ENCODE peak calls at places on chromosomes 11 and 22, in four cellular contexts. One of them, this sample, is unnamed. For H3K4me1, the result is how much of the 10 kb centered on the place peaks cover.

GRCh38 chr11:88414385-88414861 is 76.9 kb upstream of the CTSC start:
- DNase-seq in mesenchymal stem cell: peak
- DNase-seq in heart right ventricle: no peak
- DNase-seq in aorta: peak
- DNase-seq in this sample: no peak

GRCh38 chr22:26549902-26550497 is 37.7 kb upstream of the TFIP11 start:
- DNase-seq in aorta: no peak
- DNase-seq in heart right ventricle: no peak
- DNase-seq in mesenchymal stem cell: no peak
- DNase-seq in this sample: no peak

GRCh38 chr11:118152552-118153471 is at the start of gene SCN4B:
- DNase-seq in aorta: peak
- DNase-seq in heart right ventricle: peak
- DNase-seq in mesenchymal stem cell: peak
- DNase-seq in this sample: peak

GRCh38 chr11:87290304-87290922 is 252.7 kb downstream of the TMEM135 start:
- DNase-seq in heart right ventricle: no peak
- DNase-seq in aorta: no peak
- DNase-seq in mesenchymal stem cell: peak
- DNase-seq in this sample: no peak

GRCh38 chr22:37187891-37188761 is at the start of gene C1QTNF6:
- DNase-seq in heart right ventricle: peak
- DNase-seq in mesenchymal stem cell: peak
- DNase-seq in aorta: peak
- DNase-seq in this sample: peak

GRCh38 chr11:17600316-17601205 is 53.5 kb downstream of the OTOG start:
- DNase-seq in aorta: no peak
- DNase-seq in mesenchymal stem cell: no peak
- DNase-seq in heart right ventricle: no peak
- DNase-seq in this sample: peak

GRCh38 chr22:22593964-22594656 is 35.0 kb upstream of the PRAME start:
- DNase-seq in aorta: no peak
- DNase-seq in mesenchymal stem cell: peak
- DNase-seq in heart right ventricle: peak
- DNase-seq in this sample: peak

GRCh38 chr22:46070215-46070721 is 80.1 kb upstream of the PPARA start:
- DNase-seq in aorta: peak
- DNase-seq in mesenchymal stem cell: peak
- DNase-seq in heart right ventricle: peak
- DNase-seq in this sample: peak

GRCh38 chr11:3086114-3086513 is 28.9 kb upstream of the CARS1 start:
- DNase-seq in mesenchymal stem cell: no peak
- DNase-seq in aorta: no peak
- DNase-seq in heart right ventricle: no peak
- DNase-seq in this sample: peak

GRCh38 chr11:130211144-130211543 is 51.6 kb downstream of the ST14 start:
- DNase-seq in heart right ventricle: no peak
- DNase-seq in mesenchymal stem cell: no peak
- DNase-seq in aorta: no peak
- DNase-seq in this sample: peak

GRCh38 chr22:21455334-21456089 is 11.7 kb upstream of the TMEM191C start:
- DNase-seq in aorta: no peak
- DNase-seq in mesenchymal stem cell: no peak
- DNase-seq in heart right ventricle: no peak
- DNase-seq in this sample: peak

GRCh38 chr11:86888164-86888977 is 66.8 kb downstream of the FZD4 start:
- DNase-seq in heart right ventricle: no peak
- DNase-seq in mesenchymal stem cell: peak
- DNase-seq in aorta: no peak
- DNase-seq in this sample: no peak

GRCh38 chr11:17275376-17276235 is 933 bp upstream of the NUCB2 start:
- DNase-seq in aorta: no peak
- DNase-seq in mesenchymal stem cell: no peak
- DNase-seq in heart right ventricle: no peak
- DNase-seq in this sample: no peak

GRCh38 chr22:25837288-25837900 is 95.4 kb downstream of the MYO18B start:
- DNase-seq in aorta: no peak
- DNase-seq in heart right ventricle: no peak
- DNase-seq in mesenchymal stem cell: no peak
- DNase-seq in this sample: no peak

GRCh38 chr11:131867457-131868257 is 497.2 kb downstream of the NTM start:
- DNase-seq in mesenchymal stem cell: peak
- DNase-seq in aorta: peak
- DNase-seq in heart right ventricle: peak
- DNase-seq in this sample: peak

GRCh38 chr11:131865860-131866259 is 495.4 kb downstream of the NTM start:
- DNase-seq in aorta: no peak
- DNase-seq in heart right ventricle: no peak
- DNase-seq in mesenchymal stem cell: no peak
- DNase-seq in this sample: no peak

GRCh38 chr11:131866535-131867400 is 496.4 kb downstream of the NTM start:
- DNase-seq in heart right ventricle: no peak
- DNase-seq in aorta: no peak
- DNase-seq in mesenchymal stem cell: no peak
- DNase-seq in this sample: no peak

GRCh38 chr11:131859811-131860210 is 489.4 kb downstream of the NTM start:
- DNase-seq in aorta: no peak
- DNase-seq in mesenchymal stem cell: no peak
- DNase-seq in heart right ventricle: no peak
- DNase-seq in this sample: no peak

DNA sequence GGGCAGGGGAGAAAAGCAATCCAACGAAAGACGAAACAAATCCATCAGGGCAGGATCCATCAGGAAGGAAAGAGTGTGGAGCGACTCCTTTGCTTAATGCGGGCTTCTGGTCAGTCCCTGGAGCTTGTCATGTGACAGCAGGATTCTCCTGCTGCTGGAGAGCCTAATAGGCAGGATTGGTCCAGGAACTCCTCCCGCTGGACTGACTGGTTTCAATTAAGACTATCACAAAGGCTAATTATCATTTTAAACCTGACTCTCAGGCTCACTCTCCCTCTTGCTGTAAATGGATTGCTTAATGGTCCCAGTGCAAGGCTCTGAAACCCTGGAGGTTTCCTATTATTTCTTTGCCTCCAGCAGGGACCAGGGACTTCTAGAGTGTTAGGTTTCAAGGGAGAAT is 493.8 kb downstream of the NTM start:
- DNase-seq in heart right ventricle: no peak
- DNase-seq in mesenchymal stem cell: no peak
- DNase-seq in aorta: no peak
- DNase-seq in this sample: no peak
- H3K4me1 ChIP-seq in heart right ventricle: under half
- H3K4me1 ChIP-seq in mesenchymal stem cell: under half
- H3K4me1 ChIP-seq in aorta: under half
- H3K4me1 ChIP-seq in this sample: under half

GRCh38 chr11:122306776-122307479 is 190.9 kb upstream of the BLID start:
- DNase-seq in heart right ventricle: no peak
- DNase-seq in aorta: no peak
- DNase-seq in mesenchymal stem cell: no peak
- DNase-seq in this sample: peak
- H3K4me3 ChIP-seq in heart right ventricle: no peak
- H3K4me3 ChIP-seq in aorta: peak
- H3K4me3 ChIP-seq in mesenchymal stem cell: peak
- H3K4me3 ChIP-seq in this sample: no peak

GRCh38 chr22:39475337-39475736 is 18.5 kb downstream of the MGAT3 start:
- DNase-seq in aorta: no peak
- DNase-seq in mesenchymal stem cell: no peak
- DNase-seq in heart right ventricle: no peak
- DNase-seq in this sample: no peak

GRCh38 chr22:39475902-39476301 is 19.1 kb downstream of the MGAT3 start:
- DNase-seq in mesenchymal stem cell: no peak
- DNase-seq in heart right ventricle: peak
- DNase-seq in aorta: no peak
- DNase-seq in this sample: no peak

GRCh38 chr22:39472570-39473556 is 16.1 kb downstream of the MGAT3 start:
- DNase-seq in aorta: no peak
- DNase-seq in heart right ventricle: no peak
- DNase-seq in mesenchymal stem cell: no peak
- DNase-seq in this sample: no peak

GRCh38 chr22:39474351-39474991 is 17.7 kb downstream of the MGAT3 start:
- DNase-seq in mesenchymal stem cell: peak
- DNase-seq in heart right ventricle: no peak
- DNase-seq in aorta: no peak
- DNase-seq in this sample: peak

DNA sequence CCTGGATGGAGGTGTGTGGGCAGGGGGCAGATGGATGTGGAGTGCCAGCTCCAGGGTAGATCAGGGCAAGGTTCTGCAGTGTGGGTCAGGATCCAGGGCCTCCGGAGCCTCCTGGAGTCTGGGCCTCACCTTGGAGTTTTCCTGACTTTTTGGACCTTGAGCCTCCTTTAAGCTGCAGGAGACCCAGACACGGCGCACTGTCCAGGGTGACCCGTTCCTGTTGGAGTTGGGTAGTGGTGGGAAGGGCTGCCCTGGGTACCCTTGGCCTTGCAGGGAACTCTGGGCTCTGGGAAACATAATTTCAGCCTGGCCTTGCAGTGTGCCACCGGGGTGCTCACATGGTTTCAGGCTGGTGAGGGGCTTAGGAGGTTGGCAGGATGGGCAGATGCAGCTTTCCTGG is 17.0 kb downstream of the MGAT3 start:
- DNase-seq in heart right ventricle: no peak
- DNase-seq in aorta: no peak
- DNase-seq in mesenchymal stem cell: no peak
- DNase-seq in this sample: no peak
- H3K4me1 ChIP-seq in heart right ventricle: under half
- H3K4me1 ChIP-seq in aorta: under half
- H3K4me1 ChIP-seq in mesenchymal stem cell: half or more
- H3K4me1 ChIP-seq in this sample: under half

GRCh38 chr11:395866-396265 is 1.9 kb downstream of the PKP3 start:
- DNase-seq in mesenchymal stem cell: no peak
- DNase-seq in aorta: no peak
- DNase-seq in heart right ventricle: no peak
- DNase-seq in this sample: no peak

GRCh38 chr11:393219-394033 is 583 bp upstream of the PKP3 start:
- DNase-seq in aorta: no peak
- DNase-seq in mesenchymal stem cell: peak
- DNase-seq in heart right ventricle: no peak
- DNase-seq in this sample: no peak

GRCh38 chr11:394034-394857 is at the start of gene PKP3:
- DNase-seq in mesenchymal stem cell: peak
- DNase-seq in aorta: no peak
- DNase-seq in heart right ventricle: peak
- DNase-seq in this sample: peak

GRCh38 chr11:396511-396947 is 2.5 kb downstream of the PKP3 start:
- DNase-seq in heart right ventricle: no peak
- DNase-seq in mesenchymal stem cell: peak
- DNase-seq in aorta: no peak
- DNase-seq in this sample: no peak

DNA sequence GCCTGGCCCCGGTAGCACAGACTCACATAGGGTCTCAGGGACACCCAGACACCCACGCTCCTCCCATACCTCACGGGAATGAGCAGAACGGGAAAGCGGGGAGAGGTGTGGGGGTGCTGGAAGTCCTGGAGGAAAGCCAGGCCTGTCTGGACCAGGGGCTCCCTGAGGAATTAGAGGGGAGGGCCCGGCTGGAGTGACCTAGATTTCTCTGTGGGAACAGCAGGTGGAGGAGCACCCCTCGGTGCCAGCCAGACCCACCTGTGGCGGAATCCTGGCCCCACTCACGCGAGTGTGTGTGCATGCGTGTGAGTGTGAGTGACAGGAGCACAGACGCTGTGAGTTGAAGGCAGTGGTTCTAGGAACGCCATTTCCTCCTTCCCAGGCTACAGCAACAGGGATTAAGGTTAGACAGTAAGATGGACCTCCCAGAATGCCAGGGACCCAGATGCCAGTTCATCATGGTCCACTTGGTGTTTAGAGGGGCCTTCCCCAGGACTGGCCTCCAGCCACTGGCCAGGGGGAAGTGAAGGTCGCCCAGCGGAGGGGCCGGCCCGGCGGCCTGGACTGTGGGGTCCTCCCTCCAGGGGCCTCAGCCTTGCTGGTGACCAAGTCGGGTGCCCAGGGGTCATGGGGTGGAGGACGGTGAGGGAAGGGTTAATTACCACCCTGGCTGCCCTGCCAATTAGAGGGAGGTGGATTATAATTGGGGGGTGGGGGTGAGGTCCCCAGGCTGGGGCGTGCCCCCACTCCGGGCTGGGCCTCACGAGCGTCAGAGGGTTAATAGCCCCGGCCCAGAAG is 1.0 kb downstream of the PKP3 start:
- DNase-seq in mesenchymal stem cell: no peak
- DNase-seq in heart right ventricle: no peak
- DNase-seq in aorta: no peak
- DNase-seq in this sample: no peak
- H3K4me3 ChIP-seq in mesenchymal stem cell: peak
- H3K4me3 ChIP-seq in heart right ventricle: no peak
- H3K4me3 ChIP-seq in aorta: no peak
- H3K4me3 ChIP-seq in this sample: no peak

GRCh38 chr22:50317674-50318073 is 9.1 kb downstream of the DENND6B start:
- DNase-seq in heart right ventricle: no peak
- DNase-seq in mesenchymal stem cell: no peak
- DNase-seq in aorta: no peak
- DNase-seq in this sample: no peak

GRCh38 chr22:50318356-50318697 is 8.5 kb downstream of the DENND6B start:
- DNase-seq in aorta: no peak
- DNase-seq in mesenchymal stem cell: no peak
- DNase-seq in heart right ventricle: no peak
- DNase-seq in this sample: no peak

GRCh38 chr22:50315289-50316113 is 8.1 kb upstream of the PLXNB2 start:
- DNase-seq in heart right ventricle: no peak
- DNase-seq in aorta: no peak
- DNase-seq in mesenchymal stem cell: no peak
- DNase-seq in this sample: no peak

GRCh38 chr22:50316114-50317065 is 8.9 kb upstream of the PLXNB2 start:
- DNase-seq in mesenchymal stem cell: no peak
- DNase-seq in aorta: no peak
- DNase-seq in heart right ventricle: no peak
- DNase-seq in this sample: no peak

GRCh38 chr22:50317178-50317577 is 9.6 kb downstream of the DENND6B start:
- DNase-seq in aorta: no peak
- DNase-seq in mesenchymal stem cell: no peak
- DNase-seq in heart right ventricle: no peak
- DNase-seq in this sample: no peak
- H3K4me1 ChIP-seq in aorta: under half
- H3K4me1 ChIP-seq in mesenchymal stem cell: under half
- H3K4me1 ChIP-seq in heart right ventricle: under half
- H3K4me1 ChIP-seq in this sample: under half

GRCh38 chr11:64447717-64448598 is 89.0 kb downstream of the RPS6KA4 start:
- DNase-seq in mesenchymal stem cell: peak
- DNase-seq in heart right ventricle: peak
- DNase-seq in aorta: peak
- DNase-seq in this sample: peak
- H3K4me3 ChIP-seq in mesenchymal stem cell: peak
- H3K4me3 ChIP-seq in heart right ventricle: peak
- H3K4me3 ChIP-seq in aorta: peak
- H3K4me3 ChIP-seq in this sample: no peak

DNA sequence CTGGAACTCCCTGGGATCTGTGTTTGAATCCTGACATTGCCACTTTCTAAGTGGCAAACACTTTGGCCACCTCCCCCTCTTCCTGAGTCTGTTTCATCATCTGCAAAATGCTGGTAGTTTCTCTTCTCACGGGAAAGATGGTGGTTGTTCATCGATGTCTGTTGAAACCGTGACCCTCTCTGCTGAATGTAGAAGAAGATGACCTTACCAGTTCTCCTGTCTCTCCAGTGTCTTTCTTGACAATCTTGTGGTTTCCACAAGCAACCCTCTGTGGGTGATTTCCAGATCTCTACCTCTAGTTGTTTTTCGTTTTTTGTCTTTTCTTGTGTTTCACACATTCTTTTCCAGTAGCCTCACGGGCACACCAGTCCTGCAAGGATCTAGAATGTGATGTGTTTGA is 27.5 kb downstream of the ZBTB16 start:
- DNase-seq in aorta: no peak
- DNase-seq in mesenchymal stem cell: no peak
- DNase-seq in heart right ventricle: no peak
- DNase-seq in this sample: no peak
- H3K4me1 ChIP-seq in aorta: under half
- H3K4me1 ChIP-seq in mesenchymal stem cell: under half
- H3K4me1 ChIP-seq in heart right ventricle: half or more
- H3K4me1 ChIP-seq in this sample: under half

This sample was measured in endodermal cell.